ENCODE peak calls at places on chromosomes 5 and 9, in eight cellular contexts. One of them, this sample, is unnamed. For H3K36me3, the result is how much of the 10 kb centered on the place peaks cover.

GRCh38 chr9:14198049-14198448 is 115.9 kb downstream of the NFIB start:
- DNase-seq in WERI-Rb-1: no peak
- DNase-seq in adrenal gland: peak
- DNase-seq in tibial nerve: no peak
- DNase-seq in GM23248: peak
- DNase-seq in stomach: no peak
- DNase-seq in bronchial epithelial cell: no peak
- DNase-seq in testis: no peak
- DNase-seq in this sample: no peak

GRCh38 chr9:12930906-12931305 is 156.1 kb downstream of the LURAP1L start:
- DNase-seq in WERI-Rb-1: no peak
- DNase-seq in adrenal gland: no peak
- DNase-seq in tibial nerve: no peak
- DNase-seq in GM23248: peak
- DNase-seq in stomach: no peak
- DNase-seq in bronchial epithelial cell: peak
- DNase-seq in testis: no peak
- DNase-seq in this sample: peak

GRCh38 chr9:22158983-22159382 is 149.9 kb upstream of the CDKN2B start:
- DNase-seq in WERI-Rb-1: no peak
- DNase-seq in adrenal gland: peak
- DNase-seq in tibial nerve: peak
- DNase-seq in GM23248: peak
- DNase-seq in stomach: peak
- DNase-seq in bronchial epithelial cell: peak
- DNase-seq in testis: peak
- DNase-seq in this sample: no peak

GRCh38 chr5:136026636-136027035 is 2.2 kb upstream of the TGFBI start:
- DNase-seq in WERI-Rb-1: no peak
- DNase-seq in adrenal gland: no peak
- DNase-seq in tibial nerve: no peak
- DNase-seq in GM23248: no peak
- DNase-seq in stomach: no peak
- DNase-seq in bronchial epithelial cell: no peak
- DNase-seq in testis: no peak
- DNase-seq in this sample: no peak

GRCh38 chr5:65355301-65355700 is 126.4 kb downstream of the ADAMTS6 start:
- DNase-seq in WERI-Rb-1: no peak
- DNase-seq in adrenal gland: no peak
- DNase-seq in tibial nerve: no peak
- DNase-seq in GM23248: no peak
- DNase-seq in stomach: no peak
- DNase-seq in bronchial epithelial cell: no peak
- DNase-seq in testis: no peak
- DNase-seq in this sample: no peak

GRCh38 chr9:127004946-127005769 is 90.6 kb downstream of the RALGPS1 start:
- DNase-seq in WERI-Rb-1: no peak
- DNase-seq in adrenal gland: peak
- DNase-seq in tibial nerve: no peak
- DNase-seq in GM23248: peak
- DNase-seq in stomach: no peak
- DNase-seq in bronchial epithelial cell: peak
- DNase-seq in testis: no peak
- DNase-seq in this sample: no peak

GRCh38 chr5:39475055-39475454 is 50.3 kb upstream of the DAB2 start:
- DNase-seq in WERI-Rb-1: no peak
- DNase-seq in adrenal gland: no peak
- DNase-seq in tibial nerve: no peak
- DNase-seq in GM23248: peak
- DNase-seq in stomach: no peak
- DNase-seq in bronchial epithelial cell: no peak
- DNase-seq in testis: no peak
- DNase-seq in this sample: no peak

GRCh38 chr9:26210338-26210851 is 532.2 kb upstream of the TUSC1 start:
- DNase-seq in WERI-Rb-1: no peak
- DNase-seq in adrenal gland: no peak
- DNase-seq in tibial nerve: no peak
- DNase-seq in GM23248: peak
- DNase-seq in stomach: no peak
- DNase-seq in bronchial epithelial cell: no peak
- DNase-seq in testis: no peak
- DNase-seq in this sample: no peak

GRCh38 chr5:3843691-3844090 is 248.1 kb downstream of the IRX1 start:
- DNase-seq in WERI-Rb-1: no peak
- DNase-seq in adrenal gland: no peak
- DNase-seq in tibial nerve: no peak
- DNase-seq in GM23248: no peak
- DNase-seq in stomach: no peak
- DNase-seq in bronchial epithelial cell: no peak
- DNase-seq in testis: no peak
- DNase-seq in this sample: no peak

GRCh38 chr5:137433539-137433938 is 65.6 kb downstream of the SPOCK1 start:
- DNase-seq in WERI-Rb-1: no peak
- DNase-seq in adrenal gland: no peak
- DNase-seq in tibial nerve: no peak
- DNase-seq in GM23248: no peak
- DNase-seq in stomach: no peak
- DNase-seq in bronchial epithelial cell: no peak
- DNase-seq in testis: no peak
- DNase-seq in this sample: no peak

GRCh38 chr5:154198611-154199230 is 8.2 kb downstream of the GALNT10 start:
- DNase-seq in WERI-Rb-1: no peak
- DNase-seq in adrenal gland: no peak
- DNase-seq in tibial nerve: no peak
- DNase-seq in GM23248: peak
- DNase-seq in stomach: no peak
- DNase-seq in bronchial epithelial cell: peak
- DNase-seq in testis: no peak
- DNase-seq in this sample: no peak

GRCh38 chr5:116942622-116943021 is 368.0 kb upstream of the SEMA6A start:
- DNase-seq in WERI-Rb-1: no peak
- DNase-seq in adrenal gland: no peak
- DNase-seq in tibial nerve: no peak
- DNase-seq in GM23248: peak
- DNase-seq in stomach: no peak
- DNase-seq in bronchial epithelial cell: peak
- DNase-seq in testis: no peak
- DNase-seq in this sample: no peak

GRCh38 chr5:146027746-146028145 is 77.6 kb downstream of the PLAC8L1 start:
- DNase-seq in WERI-Rb-1: no peak
- DNase-seq in adrenal gland: no peak
- DNase-seq in tibial nerve: no peak
- DNase-seq in GM23248: no peak
- DNase-seq in stomach: peak
- DNase-seq in bronchial epithelial cell: peak
- DNase-seq in testis: no peak
- DNase-seq in this sample: no peak

GRCh38 chr5:134451618-134452505 is 40.2 kb upstream of the CDKN2AIPNL start:
- DNase-seq in WERI-Rb-1: no peak
- DNase-seq in adrenal gland: peak
- DNase-seq in tibial nerve: no peak
- DNase-seq in GM23248: peak
- DNase-seq in stomach: peak
- DNase-seq in bronchial epithelial cell: peak
- DNase-seq in testis: peak
- DNase-seq in this sample: peak

GRCh38 chr5:113217619-113218184 is 217.1 kb downstream of the TSSK1B start:
- DNase-seq in WERI-Rb-1: peak
- DNase-seq in adrenal gland: no peak
- DNase-seq in tibial nerve: no peak
- DNase-seq in GM23248: no peak
- DNase-seq in stomach: no peak
- DNase-seq in bronchial epithelial cell: no peak
- DNase-seq in testis: no peak
- DNase-seq in this sample: peak

GRCh38 chr5:13278148-13278547 is 666.3 kb downstream of the DNAH5 start:
- DNase-seq in WERI-Rb-1: no peak
- DNase-seq in adrenal gland: no peak
- DNase-seq in tibial nerve: no peak
- DNase-seq in GM23248: peak
- DNase-seq in stomach: no peak
- DNase-seq in bronchial epithelial cell: peak
- DNase-seq in testis: no peak
- DNase-seq in this sample: no peak

GRCh38 chr5:17248999-17249634 is 31.7 kb downstream of the BASP1 start:
- DNase-seq in WERI-Rb-1: no peak
- DNase-seq in adrenal gland: no peak
- DNase-seq in tibial nerve: no peak
- DNase-seq in GM23248: peak
- DNase-seq in stomach: no peak
- DNase-seq in bronchial epithelial cell: peak
- DNase-seq in testis: no peak
- DNase-seq in this sample: no peak

GRCh38 chr5:142507528-142507927 is 178.4 kb downstream of the FGF1 start:
- DNase-seq in WERI-Rb-1: no peak
- DNase-seq in adrenal gland: no peak
- DNase-seq in tibial nerve: no peak
- DNase-seq in GM23248: no peak
- DNase-seq in stomach: no peak
- DNase-seq in bronchial epithelial cell: peak
- DNase-seq in testis: no peak
- DNase-seq in this sample: no peak

GRCh38 chr9:98580956-98581355 is 127.8 kb downstream of the GABBR2 start:
- DNase-seq in WERI-Rb-1: no peak
- DNase-seq in adrenal gland: no peak
- DNase-seq in tibial nerve: no peak
- DNase-seq in GM23248: no peak
- DNase-seq in stomach: no peak
- DNase-seq in bronchial epithelial cell: no peak
- DNase-seq in testis: no peak
- DNase-seq in this sample: no peak

GRCh38 chr5:98231089-98231488 is 542.4 kb upstream of the RGMB start:
- DNase-seq in WERI-Rb-1: no peak
- DNase-seq in adrenal gland: no peak
- DNase-seq in tibial nerve: no peak
- DNase-seq in GM23248: no peak
- DNase-seq in stomach: no peak
- DNase-seq in bronchial epithelial cell: no peak
- DNase-seq in testis: no peak
- DNase-seq in this sample: no peak

DNA sequence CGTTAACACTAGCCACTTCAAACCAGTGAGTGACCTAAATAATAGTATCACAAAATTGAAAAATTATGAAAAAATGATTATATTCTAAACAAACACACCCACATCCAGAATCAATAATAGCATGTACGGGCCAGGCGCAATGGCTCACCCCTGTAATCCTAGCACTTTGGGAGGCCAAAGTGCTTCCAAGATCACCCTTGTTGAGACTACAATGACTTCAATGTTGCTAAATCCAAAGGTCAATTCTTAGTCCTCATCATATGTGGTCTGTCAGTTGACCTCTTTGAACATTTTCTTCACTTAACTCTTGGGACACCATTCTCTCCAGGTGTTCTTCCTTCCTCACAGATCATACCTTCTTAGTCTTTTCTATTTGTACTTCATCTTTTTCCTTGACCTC is 11.3 kb downstream of the RIOK2 start:
- DNase-seq in WERI-Rb-1: no peak
- DNase-seq in adrenal gland: no peak
- DNase-seq in tibial nerve: no peak
- DNase-seq in GM23248: no peak
- DNase-seq in stomach: no peak
- DNase-seq in bronchial epithelial cell: no peak
- DNase-seq in testis: no peak
- DNase-seq in this sample: no peak
- H3K36me3 ChIP-seq in WERI-Rb-1: half or more
- H3K36me3 ChIP-seq in adrenal gland: under half
- H3K36me3 ChIP-seq in tibial nerve: under half
- H3K36me3 ChIP-seq in GM23248: half or more
- H3K36me3 ChIP-seq in stomach: under half
- H3K36me3 ChIP-seq in bronchial epithelial cell: under half
- H3K36me3 ChIP-seq in testis: under half
- H3K36me3 ChIP-seq in this sample: half or more

GRCh38 chr9:114031948-114032688 is 46.0 kb downstream of the AMBP start:
- DNase-seq in WERI-Rb-1: no peak
- DNase-seq in adrenal gland: no peak
- DNase-seq in tibial nerve: no peak
- DNase-seq in GM23248: no peak
- DNase-seq in stomach: no peak
- DNase-seq in bronchial epithelial cell: no peak
- DNase-seq in testis: no peak
- DNase-seq in this sample: peak
- H3K36me3 ChIP-seq in WERI-Rb-1: under half
- H3K36me3 ChIP-seq in adrenal gland: under half
- H3K36me3 ChIP-seq in tibial nerve: under half
- H3K36me3 ChIP-seq in GM23248: under half
- H3K36me3 ChIP-seq in stomach: under half
- H3K36me3 ChIP-seq in bronchial epithelial cell: under half
- H3K36me3 ChIP-seq in testis: under half
- H3K36me3 ChIP-seq in this sample: under half

DNA sequence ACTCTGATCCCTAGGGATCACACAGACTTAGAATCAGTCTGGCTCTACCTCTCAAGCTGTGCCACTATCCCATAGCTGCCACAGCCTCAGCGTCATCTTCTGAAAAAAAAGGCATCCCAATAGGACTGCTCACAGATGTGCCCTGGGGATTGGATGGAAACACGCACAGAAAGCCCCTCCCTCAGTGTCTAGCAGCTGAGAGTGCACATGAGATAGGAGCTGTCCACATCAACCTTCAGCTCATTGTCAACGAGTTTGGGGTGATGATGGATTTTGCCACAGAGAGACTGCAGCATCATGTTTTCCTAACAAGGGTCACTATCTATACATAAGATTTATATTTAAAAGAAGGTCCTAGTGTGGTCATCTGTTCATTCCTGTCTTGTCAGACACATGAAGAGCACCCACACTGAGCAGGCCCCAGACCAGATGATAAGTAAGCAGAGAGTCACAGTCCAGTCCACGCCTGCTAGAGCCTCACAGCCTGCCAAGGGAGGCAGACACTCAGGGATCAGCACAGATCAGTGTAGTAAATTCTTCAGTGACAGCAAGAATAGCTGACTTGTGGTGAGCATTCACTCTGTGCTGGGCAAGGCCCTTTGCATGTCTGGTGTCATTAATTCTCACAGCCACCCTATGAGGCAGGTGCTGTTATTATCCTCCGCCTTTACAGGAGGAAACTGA is 25.8 kb downstream of the AFAP1L1 start:
- DNase-seq in WERI-Rb-1: no peak
- DNase-seq in adrenal gland: no peak
- DNase-seq in tibial nerve: no peak
- DNase-seq in GM23248: no peak
- DNase-seq in stomach: no peak
- DNase-seq in bronchial epithelial cell: no peak
- DNase-seq in testis: no peak
- DNase-seq in this sample: no peak
- H3K36me3 ChIP-seq in WERI-Rb-1: under half
- H3K36me3 ChIP-seq in adrenal gland: under half
- H3K36me3 ChIP-seq in tibial nerve: under half
- H3K36me3 ChIP-seq in GM23248: under half
- H3K36me3 ChIP-seq in stomach: under half
- H3K36me3 ChIP-seq in bronchial epithelial cell: under half
- H3K36me3 ChIP-seq in testis: under half
- H3K36me3 ChIP-seq in this sample: under half

DNA sequence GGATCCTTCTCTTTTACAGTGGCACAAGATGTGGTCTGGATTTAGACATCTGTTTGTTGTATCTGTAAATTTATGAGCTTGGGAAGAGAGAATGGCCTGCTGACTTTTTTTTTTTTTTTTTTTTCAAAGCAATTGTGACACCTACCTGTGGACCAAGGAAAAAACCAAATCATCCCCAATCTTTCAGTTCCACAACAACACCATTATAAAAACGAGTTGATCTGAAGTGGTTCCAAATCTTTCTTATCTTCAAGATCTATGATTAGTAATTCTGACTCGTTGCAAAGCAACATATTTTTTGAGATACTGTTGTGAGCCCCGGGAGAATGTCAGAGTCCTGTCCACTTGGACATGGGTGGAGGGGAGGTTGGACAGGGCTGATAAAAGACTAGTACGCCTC is 4.8 kb downstream of the IRX2 start:
- DNase-seq in WERI-Rb-1: no peak
- DNase-seq in adrenal gland: no peak
- DNase-seq in tibial nerve: no peak
- DNase-seq in GM23248: peak
- DNase-seq in stomach: no peak
- DNase-seq in bronchial epithelial cell: peak
- DNase-seq in testis: no peak
- DNase-seq in this sample: no peak
- H3K36me3 ChIP-seq in WERI-Rb-1: under half
- H3K36me3 ChIP-seq in adrenal gland: under half
- H3K36me3 ChIP-seq in tibial nerve: under half
- H3K36me3 ChIP-seq in GM23248: under half
- H3K36me3 ChIP-seq in stomach: under half
- H3K36me3 ChIP-seq in bronchial epithelial cell: under half
- H3K36me3 ChIP-seq in testis: under half
- H3K36me3 ChIP-seq in this sample: under half